ENCODE peak calls at places on chromosomes 1 and 21, in six cellular contexts. E is K562, M is H1, T is GM12878, Z is GM12891, U is HepG2. A is an unnamed sample.

GRCh38 chr1:26468911-26469310 is 3.3 kb upstream of the HMGN2 start:
- DNase-seq in M (no peak), T (no peak), U (no peak), Z (no peak), E (no peak), A (no peak)

GRCh38 chr1:170340259-170340658 is 191.7 kb upstream of the GORAB start:
- DNase-seq in T (no peak), M (no peak), E (no peak), U (no peak), Z (no peak), A (no peak)

GRCh38 chr1:91383461-91383860 is 21.2 kb downstream of the HFM1 start:
- DNase-seq in M (no peak), T (no peak), E (no peak), Z (no peak), U (no peak), A (no peak)

GRCh38 chr1:49864597-49864996 is 159.2 kb downstream of the AGBL4 start:
- DNase-seq in E (no peak), U (no peak), Z (no peak), M (no peak), T (no peak), A (no peak)

GRCh38 chr21:42461881-42462877 is 33.8 kb downstream of the RSPH1 start:
- DNase-seq in Z (no peak), E (peak; percentile 33), M (no peak), U (no peak), T (no peak), A (no peak)

GRCh38 chr1:8460784-8461183 is 142.9 kb downstream of the SLC45A1 start:
- DNase-seq in E (no peak), T (no peak), Z (no peak), M (no peak), U (no peak), A (no peak)

GRCh38 chr1:85599076-85599491 is 18.5 kb downstream of the CCN1 start:
- DNase-seq in T (no peak), M (no peak), E (no peak), Z (no peak), U (no peak), A (no peak)

GRCh38 chr1:211829343-211830054 is 1.1 kb downstream of the LPGAT1 start:
- DNase-seq in Z (no peak), T (no peak), M (peak; percentile 58), E (peak; percentile 27), U (peak; percentile 82), A (no peak)

GRCh38 chr1:69967245-69967766 is 238.1 kb downstream of the LRRC40 start:
- DNase-seq in Z (no peak), U (no peak), M (no peak), E (no peak), T (no peak), A (no peak)

GRCh38 chr1:53616511-53616910 is 122.5 kb downstream of the GLIS1 start:
- DNase-seq in E (no peak), M (no peak), T (no peak), Z (no peak), U (no peak), A (no peak)

GRCh38 chr1:183180213-183180612 is 5.9 kb upstream of the LAMC2 start:
- DNase-seq in E (no peak), U (no peak), Z (no peak), M (no peak), T (peak; percentile 36), A (no peak)

GRCh38 chr1:39892611-39893595 is 8.8 kb downstream of the MYCL start:
- DNase-seq in T (no peak), Z (no peak), E (peak; percentile 69), M (no peak), U (peak; percentile 23), A (no peak)

GRCh38 chr1:167210966-167211674 is 9.6 kb upstream of the POU2F1 start:
- DNase-seq in E (no peak), T (no peak), Z (no peak), M (no peak), U (no peak), A (no peak)

GRCh38 chr1:6601865-6602668 is 602 bp downstream of the KLHL21 start:
- DNase-seq in T (no peak), M (no peak), E (no peak), U (no peak), Z (no peak), A (peak; percentile 31)

GRCh38 chr21:14877581-14878228 is 187.1 kb downstream of the NRIP1 start:
- DNase-seq in E (no peak), M (no peak), Z (no peak), T (no peak), U (peak; percentile 96), A (no peak)

GRCh38 chr1:6427445-6428390 is 3.1 kb downstream of the ESPN start:
- DNase-seq in U (no peak), Z (no peak), E (no peak), T (no peak), M (no peak), A (no peak)

GRCh38 chr21:37505963-37506362 is 139.4 kb downstream of the DYRK1A start:
- DNase-seq in Z (no peak), T (no peak), U (no peak), M (no peak), E (no peak), A (no peak)

GRCh38 chr1:220701974-220702373 is 11.8 kb downstream of the C1orf115 start:
- DNase-seq in M (no peak), Z (no peak), E (no peak), T (no peak), U (no peak), A (no peak)

GRCh38 chr1:53738205-53739108 is 507 bp downstream of the GLIS1 start:
- DNase-seq in U (no peak), Z (peak; percentile 21), E (no peak), T (no peak), M (peak; percentile 60), A (no peak)

GRCh38 chr1:226798427-226799411 is 59.6 kb upstream of the ITPKB start:
- DNase-seq in M (no peak), T (peak; percentile 47), E (peak; percentile 40), Z (peak; percentile 47), U (no peak), A (peak; percentile 51)

GRCh38 chr1:94827434-94827833 is 7.3 kb downstream of the SLC44A3 start:
- DNase-seq in Z (no peak), T (no peak), U (no peak), M (no peak), E (no peak), A (no peak)

GRCh38 chr1:94831636-94832035 is 11.5 kb downstream of the SLC44A3 start:
- DNase-seq in M (no peak), U (no peak), E (no peak), T (no peak), Z (no peak), A (no peak)

GRCh38 chr1:94832446-94832845 is 12.3 kb downstream of the SLC44A3 start:
- DNase-seq in M (no peak), U (no peak), E (no peak), T (no peak), Z (no peak), A (no peak)

GRCh38 chr1:94825936-94826335 is 5.8 kb downstream of the SLC44A3 start:
- DNase-seq in M (no peak), U (no peak), Z (no peak), E (no peak), T (no peak), A (no peak)

GRCh38 chr1:94828251-94828650 is 8.1 kb downstream of the SLC44A3 start:
- DNase-seq in M (no peak), T (no peak), E (no peak), U (no peak), Z (no peak), A (no peak)
- TF ChIP-seq TAF1 in M (no peak), T (no peak), E (no peak), U (no peak), Z (no peak), A (no peak)

GRCh38 chr1:203296456-203297073 is 8.8 kb upstream of the BTG2 start:
- DNase-seq in T (no peak), U (no peak), Z (no peak), M (no peak), E (no peak), A (no peak)
- TF ChIP-seq POLR2AphosphoS5 in T (no peak), U (no peak), Z (no peak), M (no peak), E (no peak), A (no peak)

DNA sequence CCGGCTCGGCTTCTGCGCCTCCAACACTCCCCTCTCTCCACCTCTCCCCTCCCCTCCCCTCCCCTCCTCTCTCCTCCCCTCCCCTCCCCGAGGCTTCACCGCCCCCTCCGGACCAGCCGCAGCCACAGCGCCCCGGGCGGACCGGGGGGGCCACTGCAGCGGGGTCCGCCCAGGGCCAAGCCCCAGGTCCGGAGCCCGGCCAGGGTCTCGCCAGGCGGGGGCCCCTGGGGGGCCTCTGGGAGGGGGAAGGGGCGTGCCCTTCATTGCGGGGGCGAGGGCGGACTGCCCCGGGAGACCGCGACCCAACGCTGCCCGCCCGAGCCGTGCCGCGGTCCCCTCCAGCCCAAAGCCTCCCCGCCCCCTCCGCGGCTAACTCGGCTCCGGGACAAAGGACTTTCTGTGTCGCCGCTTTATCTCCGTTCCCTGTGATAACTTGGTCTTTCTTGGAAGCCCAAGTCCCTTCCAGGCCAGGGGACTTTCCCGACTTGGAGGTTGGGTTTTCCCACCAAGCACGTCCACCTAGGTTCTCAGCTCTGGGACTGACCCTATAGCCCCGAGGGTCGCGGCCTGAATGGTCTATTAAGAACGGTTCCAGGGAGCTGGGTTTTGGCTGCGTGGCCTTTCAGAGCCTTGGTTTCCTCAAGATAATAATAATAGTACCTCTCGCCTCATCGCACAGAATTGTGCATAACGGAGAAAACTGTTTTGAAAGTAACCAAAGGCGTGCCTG is at the start of gene UBQLN4:
- DNase-seq in U (peak; percentile 70), E (peak; percentile 96), M (peak; percentile 91), Z (peak; percentile 92), T (no peak), A (peak; percentile 89)
- TF ChIP-seq POLR2A in U (peak; percentile 58), E (peak; percentile 60), M (no peak), Z (no peak), T (peak; percentile 53), A (no peak)

GRCh38 chr1:43373034-43373940 is 5.5 kb upstream of the ELOVL1 start:
- DNase-seq in E (no peak), M (no peak), Z (no peak), U (no peak), T (no peak), A (no peak)
- TF ChIP-seq TAF1 in E (no peak), M (no peak), Z (no peak), U (no peak), T (no peak), A (no peak)

GRCh38 chr1:61049850-61050540 is 32.4 kb upstream of the NFIA start:
- DNase-seq in Z (peak; percentile 51), E (peak; percentile 79), M (peak; percentile 99), U (peak; percentile 70), T (no peak), A (peak; percentile 54)
- TF ChIP-seq POLR2AphosphoS5 in Z (no peak), E (peak; percentile 63), M (no peak), U (no peak), T (no peak), A (no peak)

GRCh38 chr1:246096356-246096755 is 410.7 kb downstream of the SMYD3 start:
- DNase-seq in T (no peak), U (no peak), Z (no peak), M (no peak), E (no peak), A (no peak)
- TF ChIP-seq POLR2A in T (no peak), U (no peak), Z (no peak), M (no peak), E (no peak), A (no peak)

GRCh38 chr1:51663721-51664120 is 46.8 kb downstream of the OSBPL9 start:
- DNase-seq in T (no peak), Z (no peak), U (no peak), M (no peak), E (no peak), A (no peak)
- TF ChIP-seq TAF1 in T (no peak), Z (no peak), U (no peak), M (no peak), E (no peak), A (no peak)

GRCh38 chr1:201696217-201696761 is 132.7 kb upstream of the IPO9 start:
- DNase-seq in Z (no peak), U (no peak), E (no peak), M (no peak), T (no peak), A (no peak)
- TF ChIP-seq POLR2AphosphoS5 in Z (no peak), U (no peak), E (no peak), M (no peak), T (no peak), A (no peak)